ENCODE peak calls at places on chromosomes 13 and 19, in five cellular contexts. G, U, L, C and M are unnamed samples.

GRCh38 chr13:39910833-39911232 is 255.4 kb downstream of the COG6 start:
- DNase-seq in G (no peak), U (no peak), L (no peak), C (no peak), M (no peak)

GRCh38 chr13:42022796-42023493 is 25.5 kb upstream of the DGKH start:
- DNase-seq in G (no peak), U (no peak), L (no peak), C (no peak), M (no peak)

GRCh38 chr13:41267106-41267505 is 3.7 kb upstream of the MTRF1 start:
- DNase-seq in G (no peak), U (no peak), L (no peak), C (no peak), M (no peak)

GRCh38 chr13:80132741-80133601 is 208.0 kb downstream of the SPRY2 start:
- DNase-seq in G (peak), U (peak), L (peak), C (peak), M (no peak)

GRCh38 chr13:22002893-22003292 is 332.0 kb downstream of the FGF9 start:
- DNase-seq in G (no peak), U (no peak), L (no peak), C (no peak), M (no peak)

GRCh38 chr13:62502606-62503005 is 1087.0 kb upstream of the PCDH20 start:
- DNase-seq in G (no peak), U (no peak), L (no peak), C (no peak), M (no peak)

GRCh38 chr13:84446972-84447700 is 564.9 kb upstream of the SLITRK1 start:
- DNase-seq in G (no peak), U (no peak), L (no peak), C (no peak), M (no peak)

GRCh38 chr19:19405919-19406877 is 723 bp downstream of the GATAD2A start:
- DNase-seq in G (no peak), U (peak), L (peak), C (peak), M (peak)

GRCh38 chr19:45125975-45126493 is 33.1 kb downstream of the PPP1R37 start:
- DNase-seq in G (peak), U (peak), L (peak), C (peak), M (no peak)

GRCh38 chr13:27022571-27023311 is 148.9 kb downstream of the USP12 start:
- DNase-seq in G (no peak), U (no peak), L (peak), C (no peak), M (no peak)

DNA sequence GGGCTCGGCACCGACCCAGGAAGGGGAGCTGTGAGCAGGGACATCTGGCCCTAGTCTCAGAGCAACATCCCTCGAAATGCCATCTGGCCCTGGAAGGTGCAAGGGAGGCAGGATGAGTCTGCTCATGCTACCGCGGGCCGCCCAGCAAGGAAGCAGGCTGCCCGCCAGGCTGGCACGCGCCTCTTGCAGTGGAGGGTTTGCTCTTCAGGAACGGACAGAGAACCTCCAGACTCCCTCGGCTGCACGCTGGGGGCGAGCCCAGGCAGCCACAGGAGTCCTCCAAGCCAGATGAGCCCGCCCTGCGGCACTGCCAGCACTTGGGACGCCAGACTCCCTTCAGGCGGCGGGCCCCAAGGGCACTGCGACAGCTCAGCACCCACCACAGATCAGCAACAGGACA is 10.1 kb upstream of the ATP8B3 start:
- DNase-seq in G (no peak), U (no peak), L (no peak), C (no peak), M (no peak)
- TF ChIP-seq POLR2A in G (no peak), U (no peak), L (no peak), C (no peak), M (no peak)

DNA sequence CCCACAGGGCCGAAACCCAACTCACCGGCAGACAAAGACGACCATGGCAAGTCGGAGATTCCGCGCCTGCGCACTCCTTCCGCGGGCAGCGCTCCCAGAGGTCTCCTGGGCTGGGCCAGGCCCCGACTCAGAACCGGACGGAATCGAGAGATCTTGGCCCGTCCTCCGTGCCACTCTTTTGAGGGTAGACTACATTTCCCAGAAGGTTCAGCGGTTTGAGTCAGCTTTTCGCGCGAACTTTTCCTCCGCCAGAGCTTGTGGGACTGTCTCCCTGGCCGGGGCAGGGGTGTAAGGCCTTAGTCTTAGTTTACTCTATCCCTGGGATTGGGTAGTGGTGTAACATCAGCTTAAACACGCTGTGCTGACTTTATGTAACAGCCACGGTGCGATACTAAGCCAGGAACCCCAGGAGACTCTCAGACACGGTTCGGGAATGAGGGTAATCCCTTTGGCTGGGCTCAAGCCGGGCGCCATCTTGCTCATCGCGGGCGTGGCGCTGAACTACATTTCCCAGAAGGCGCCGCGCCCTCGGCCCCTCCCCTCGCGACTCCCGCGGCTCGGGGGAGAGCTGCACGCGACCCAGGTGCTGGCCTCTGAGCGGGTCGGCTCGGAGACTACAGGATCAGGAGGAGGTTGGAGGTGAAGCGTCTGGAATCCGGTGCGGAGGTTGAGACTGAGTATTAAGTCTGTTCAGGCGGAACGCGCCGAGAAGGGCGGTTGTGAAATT is at the start of gene ZNF260:
- DNase-seq in G (peak), U (peak), L (peak), C (peak), M (peak)
- TF ChIP-seq POLR2A in G (peak), U (peak), L (peak), C (peak), M (no peak)

DNA sequence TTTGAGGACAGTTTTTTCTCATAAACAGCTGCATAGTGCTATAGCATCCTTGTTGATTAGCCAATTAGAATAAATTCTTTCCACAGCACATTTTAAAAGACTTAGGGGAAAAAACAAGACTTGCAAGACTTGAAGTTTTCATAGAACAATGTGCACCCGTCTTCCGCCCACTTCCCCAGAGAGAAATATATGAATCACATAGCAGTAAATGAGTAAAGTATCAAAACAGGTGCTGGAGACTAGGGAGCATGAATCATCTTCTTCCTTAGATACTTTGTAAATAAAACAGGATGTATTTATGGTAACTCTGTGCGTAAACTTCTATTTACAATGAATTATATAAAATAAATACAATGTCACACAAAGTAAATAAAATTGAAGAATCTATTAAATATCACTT is 75.1 kb downstream of the COL4A2 start:
- DNase-seq in G (no peak), U (no peak), L (peak), C (no peak), M (no peak)
- TF ChIP-seq POLR2A in G (no peak), U (no peak), L (no peak), C (no peak), M (no peak)

GRCh38 chr19:5308471-5309437 is 31.9 kb downstream of the PTPRS start:
- DNase-seq in G (peak), U (peak), L (no peak), C (peak), M (no peak)
- TF ChIP-seq POLR2A in G (peak), U (peak), L (no peak), C (no peak), M (peak)

DNA sequence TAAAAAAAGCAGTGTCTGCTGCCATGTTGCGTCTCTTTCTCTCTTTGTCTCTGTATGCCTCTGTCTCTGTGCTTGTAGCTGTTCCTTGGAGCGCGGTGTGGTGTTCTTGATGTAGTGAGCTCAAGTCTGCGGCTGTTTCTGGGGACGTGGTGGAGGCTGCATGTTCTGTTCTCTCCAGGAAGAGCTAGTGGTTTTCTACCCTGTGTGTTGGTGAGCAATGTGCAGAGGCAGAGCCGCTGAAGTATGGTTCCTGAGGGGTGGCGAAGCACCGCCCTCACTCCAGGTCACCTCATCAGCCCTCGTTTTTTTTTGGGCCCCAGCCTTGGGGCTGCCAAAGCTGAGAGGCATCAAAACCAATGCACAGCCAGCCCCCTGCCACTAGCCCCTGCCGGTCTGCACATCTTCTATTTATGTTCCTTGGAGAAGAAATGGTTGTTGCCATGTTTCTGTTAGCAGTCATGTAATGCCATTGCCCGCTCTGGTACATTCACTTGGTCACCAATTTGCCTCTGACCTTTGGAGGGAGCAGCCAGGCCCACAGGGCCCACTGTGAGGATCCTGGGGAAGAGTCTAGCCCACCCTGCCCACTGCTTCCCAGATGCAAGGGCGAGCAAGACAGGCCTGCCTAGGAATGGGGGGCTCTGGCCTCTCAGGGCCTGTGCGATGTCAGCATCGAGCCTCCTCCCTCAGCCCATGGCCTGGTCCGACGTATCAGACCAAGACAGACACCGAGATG is 7.2 kb downstream of the HNRNPL start:
- DNase-seq in G (no peak), U (peak), L (peak), C (no peak), M (no peak)
- TF ChIP-seq POLR2A in G (no peak), U (no peak), L (no peak), C (no peak), M (no peak)

GRCh38 chr19:4519172-4519496 is 848 bp upstream of the PLIN4 start:
- DNase-seq in G (no peak), U (no peak), L (no peak), C (no peak), M (no peak)

GRCh38 chr19:4517451-4518057 is 732 bp downstream of the PLIN4 start:
- DNase-seq in G (no peak), U (no peak), L (no peak), C (no peak), M (no peak)

GRCh38 chr19:4519521-4520277 is 1.4 kb upstream of the PLIN4 start:
- DNase-seq in G (no peak), U (no peak), L (peak), C (no peak), M (no peak)

GRCh38 chr19:4516939-4517300 is 1.4 kb downstream of the PLIN4 start:
- DNase-seq in G (peak), U (no peak), L (no peak), C (peak), M (no peak)

DNA sequence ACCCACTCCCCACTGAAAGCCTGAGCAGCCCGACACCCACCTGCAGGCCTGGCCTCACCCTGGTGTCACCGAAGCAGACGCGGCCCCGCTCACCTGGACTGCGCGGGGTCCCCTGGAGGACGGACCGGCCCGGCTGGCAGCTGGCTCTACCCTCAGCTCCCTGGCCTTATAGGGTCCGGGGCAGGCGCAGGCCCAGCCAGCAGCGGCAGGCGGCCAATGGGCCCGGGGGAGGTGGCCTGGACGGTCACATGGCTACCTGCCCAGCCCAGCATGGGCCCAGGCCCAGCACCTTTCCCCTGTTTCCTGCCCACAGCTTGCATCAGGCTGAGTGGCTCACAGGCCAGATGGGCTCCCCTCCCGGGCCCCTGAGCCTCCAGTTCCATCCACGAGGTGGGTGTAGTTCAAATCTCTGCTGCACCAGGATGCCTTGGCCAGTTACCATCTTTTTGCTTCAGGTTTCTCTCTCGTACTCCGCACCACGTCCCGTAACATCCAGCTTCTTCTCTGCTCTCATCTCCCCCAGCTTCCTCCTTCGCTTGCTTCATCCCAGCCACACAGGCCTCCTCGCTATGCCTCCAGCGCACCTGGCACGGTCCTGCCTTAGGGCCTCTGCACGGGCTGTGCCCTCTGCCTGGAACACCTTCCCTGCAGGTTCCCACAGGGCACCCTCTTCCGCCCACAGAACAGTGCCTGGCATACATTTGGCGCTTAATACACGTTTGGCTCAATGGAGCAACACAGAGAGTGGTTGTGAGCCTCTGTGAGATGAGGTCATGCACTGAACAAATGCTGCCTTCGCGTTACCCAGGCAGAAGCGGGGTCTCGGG is at the start of gene PLIN4:
- DNase-seq in G (peak), U (peak), L (peak), C (no peak), M (no peak)
- TF ChIP-seq POLR2A in G (peak), U (no peak), L (no peak), C (no peak), M (no peak)

GRCh38 chr19:52099497-52100138 is 4.1 kb upstream of the ZNF841 start:
- DNase-seq in G (no peak), U (no peak), L (no peak), C (no peak), M (no peak)

GRCh38 chr19:52094526-52094925 is 1.0 kb downstream of the ZNF841 start:
- DNase-seq in G (no peak), U (no peak), L (no peak), C (peak), M (no peak)

DNA sequence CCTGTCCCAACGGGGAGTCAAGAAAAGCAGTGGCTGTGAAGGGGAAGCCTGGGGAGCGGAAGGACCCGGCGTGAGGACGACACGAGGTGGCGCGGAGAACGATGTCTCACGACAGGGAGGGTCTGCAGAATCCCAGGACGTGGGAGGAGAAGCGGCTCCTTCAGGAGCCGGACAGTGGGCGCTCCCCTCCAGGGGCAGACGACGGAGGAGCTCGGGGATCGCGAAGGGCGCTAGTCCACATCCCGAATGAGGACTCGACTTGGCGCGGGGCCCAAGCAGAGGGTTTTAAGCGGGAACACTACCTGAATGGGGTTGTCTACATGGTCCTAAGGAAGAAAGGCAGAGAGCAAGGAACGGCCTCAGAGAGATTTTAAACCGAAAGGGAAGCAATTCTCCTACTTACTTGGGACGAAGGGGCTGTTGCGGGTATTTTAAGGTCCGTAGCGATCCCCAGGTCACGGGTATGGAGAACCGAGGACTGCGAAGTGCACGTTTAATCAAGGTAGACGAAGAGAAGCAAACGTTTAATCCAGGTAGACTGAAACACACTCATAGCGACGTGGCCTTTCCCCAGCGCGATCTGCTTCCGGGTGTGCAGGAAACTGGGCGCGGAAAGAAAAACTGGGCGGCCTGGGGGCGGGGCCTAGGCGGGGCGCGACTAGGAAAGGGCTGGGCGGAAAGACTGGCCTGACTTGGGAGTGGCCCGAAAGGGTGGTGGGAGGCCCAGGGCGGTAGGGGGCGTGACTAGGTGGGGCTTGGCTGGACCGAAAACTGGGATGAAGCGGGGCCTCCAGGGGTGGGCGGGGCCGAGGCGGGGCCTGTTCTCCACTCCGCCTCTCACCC is at the start of gene ZNF841:
- DNase-seq in G (peak), U (peak), L (peak), C (peak), M (peak)
- TF ChIP-seq POLR2A in G (no peak), U (peak), L (peak), C (peak), M (peak)

GRCh38 chr19:48724796-48725753 is 5.5 kb upstream of the MAMSTR start:
- DNase-seq in G (peak), U (peak), L (peak), C (peak), M (no peak)
- TF ChIP-seq POLR2A in G (no peak), U (no peak), L (no peak), C (no peak), M (no peak)

DNA sequence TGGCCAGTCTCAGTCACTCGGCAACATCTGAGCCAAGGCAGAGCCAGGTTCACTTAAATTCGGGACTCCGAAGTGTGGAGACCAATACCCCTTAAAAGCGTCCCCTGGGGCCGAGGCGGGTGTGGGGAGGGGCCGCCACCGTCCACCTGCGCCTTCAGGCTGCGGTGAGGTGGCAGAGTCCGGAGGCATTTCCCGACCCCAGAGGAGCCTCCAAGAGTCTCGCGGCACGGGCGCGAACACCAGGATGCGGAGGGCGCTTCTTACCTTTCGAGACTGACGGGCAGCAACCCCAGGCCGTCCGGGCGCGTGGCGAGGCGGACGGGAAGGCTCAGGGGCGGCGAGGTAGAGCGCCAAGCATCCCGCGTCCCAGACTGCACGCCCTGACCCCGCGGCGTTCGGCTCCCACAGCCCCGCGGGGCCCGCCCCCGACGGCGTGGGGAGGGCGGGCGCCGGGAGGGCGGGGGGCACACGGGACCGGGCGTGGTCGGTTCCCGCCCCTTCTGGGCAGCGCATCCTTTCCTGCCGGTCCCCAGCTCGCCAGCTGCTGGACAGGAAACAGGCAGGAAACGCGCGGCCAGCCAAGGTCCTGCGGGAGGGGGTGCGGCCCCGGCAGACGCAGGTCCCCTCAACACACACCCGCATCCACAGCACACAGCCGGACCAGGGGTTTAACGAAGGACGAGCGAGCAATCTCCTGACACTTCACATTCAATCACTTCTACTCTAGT is at the start of gene THSD1:
- DNase-seq in G (peak), U (peak), L (peak), C (peak), M (peak)
- TF ChIP-seq POLR2A in G (peak), U (no peak), L (peak), C (no peak), M (no peak)